ENCODE peak calls at places on chromosome 22, in nine cellular contexts. G is Panc1, J is GM12865, Q is AG04450, V is fibroblast of pulmonary artery, I is colonic mucosa, S is Caco-2, L is esophagus squamous epithelium, T is mammary epithelial cell. H is an unnamed sample.

GRCh38 chr22:50246242-50247175 is 1.7 kb upstream of the TUBGCP6 start:
- DNase-seq in G (no peak), J (no peak), Q (no peak), V (no peak), I (no peak), S (peak), L (no peak), T (no peak), H (no peak)

GRCh38 chr22:50260801-50261614 is 475 bp downstream of the MAPK12 start:
- DNase-seq in G (no peak), J (peak), Q (no peak), V (peak), I (no peak), S (peak), L (no peak), T (peak), H (peak)

GRCh38 chr22:49735411-49736311 is 92.0 kb downstream of the BRD1 start:
- DNase-seq in G (no peak), J (no peak), Q (no peak), V (peak), I (no peak), S (peak), L (no peak), T (no peak), H (peak)

GRCh38 chr22:19059481-19060278 is 62.5 kb downstream of the DGCR2 start:
- DNase-seq in G (no peak), J (no peak), Q (no peak), V (no peak), I (no peak), S (no peak), L (no peak), T (no peak), H (no peak)

GRCh38 chr22:44245438-44245837 is 64.7 kb downstream of the PARVG start:
- DNase-seq in G (no peak), J (no peak), Q (no peak), V (no peak), I (no peak), S (no peak), L (no peak), T (no peak), H (no peak)

GRCh38 chr22:39623603-39624500 is 53.3 kb downstream of the CACNA1I start:
- DNase-seq in G (no peak), J (no peak), Q (no peak), V (no peak), I (no peak), S (no peak), L (no peak), T (no peak), H (no peak)

GRCh38 chr22:41106122-41106968 is 14.0 kb downstream of the EP300 start:
- DNase-seq in G (no peak), J (no peak), Q (no peak), V (peak), I (no peak), S (no peak), L (no peak), T (peak), H (peak)

GRCh38 chr22:24414523-24414922 is 12.9 kb upstream of the ADORA2A start:
- DNase-seq in G (no peak), J (no peak), Q (no peak), V (no peak), I (no peak), S (no peak), L (no peak), T (no peak), H (no peak)

GRCh38 chr22:27639180-27640086 is 162.1 kb downstream of the MN1 start:
- DNase-seq in G (no peak), J (no peak), Q (no peak), V (no peak), I (no peak), S (no peak), L (no peak), T (no peak), H (no peak)

GRCh38 chr22:40014661-40015255 is 20.0 kb downstream of the FAM83F start:
- DNase-seq in G (no peak), J (no peak), Q (no peak), V (no peak), I (peak), S (peak), L (no peak), T (peak), H (no peak)

GRCh38 chr22:22884010-22884887 is 3.4 kb upstream of the IGLL5 start:
- DNase-seq in G (no peak), J (peak), Q (no peak), V (peak), I (peak), S (peak), L (no peak), T (peak), H (peak)

GRCh38 chr22:45224988-45225731 is 15.5 kb downstream of the KIAA0930 start:
- DNase-seq in G (no peak), J (no peak), Q (no peak), V (no peak), I (no peak), S (no peak), L (no peak), T (no peak), H (no peak)

GRCh38 chr22:44495629-44496028 is 2.4 kb downstream of the RTL6 start:
- DNase-seq in G (no peak), J (no peak), Q (no peak), V (no peak), I (no peak), S (no peak), L (no peak), T (no peak), H (no peak)

GRCh38 chr22:44369916-44370804 is 57.4 kb upstream of the SHISAL1 start:
- DNase-seq in G (no peak), J (no peak), Q (no peak), V (no peak), I (no peak), S (no peak), L (no peak), T (no peak), H (no peak)

GRCh38 chr22:50471962-50472361 is 2.9 kb downstream of the SBF1 start:
- DNase-seq in G (no peak), J (no peak), Q (no peak), V (no peak), I (no peak), S (no peak), L (no peak), T (no peak), H (no peak)

GRCh38 chr22:46754110-46754799 is 8.2 kb upstream of the TBC1D22A start:
- DNase-seq in G (peak), J (peak), Q (peak), V (peak), I (peak), S (no peak), L (peak), T (peak), H (peak)
- TF ChIP-seq CTCF in G (no peak), J (no peak), Q (no peak), V (no peak), I (no peak), S (no peak), L (no peak), T (no peak), H (no peak)

GRCh38 chr22:38260760-38261477 is 11.9 kb downstream of the TMEM184B start:
- DNase-seq in G (no peak), J (no peak), Q (no peak), V (no peak), I (no peak), S (no peak), L (no peak), T (no peak), H (no peak)
- TF ChIP-seq CTCF in G (no peak), J (peak), Q (peak), V (peak), I (no peak), S (no peak), L (no peak), T (no peak), H (no peak)

GRCh38 chr22:17106161-17106784 is 14.9 kb downstream of the TMEM121B start:
- DNase-seq in G (no peak), J (no peak), Q (no peak), V (no peak), I (no peak), S (no peak), L (no peak), T (no peak), H (no peak)
- TF ChIP-seq CTCF in G (no peak), J (no peak), Q (no peak), V (no peak), I (no peak), S (peak), L (no peak), T (no peak), H (peak)

GRCh38 chr22:42880815-42881214 is 23.7 kb upstream of the ARFGAP3 start:
- DNase-seq in G (no peak), J (no peak), Q (no peak), V (no peak), I (no peak), S (no peak), L (no peak), T (no peak), H (no peak)
- TF ChIP-seq CTCF in G (no peak), J (peak), Q (peak), V (peak), I (no peak), S (no peak), L (no peak), T (no peak), H (no peak)

DNA sequence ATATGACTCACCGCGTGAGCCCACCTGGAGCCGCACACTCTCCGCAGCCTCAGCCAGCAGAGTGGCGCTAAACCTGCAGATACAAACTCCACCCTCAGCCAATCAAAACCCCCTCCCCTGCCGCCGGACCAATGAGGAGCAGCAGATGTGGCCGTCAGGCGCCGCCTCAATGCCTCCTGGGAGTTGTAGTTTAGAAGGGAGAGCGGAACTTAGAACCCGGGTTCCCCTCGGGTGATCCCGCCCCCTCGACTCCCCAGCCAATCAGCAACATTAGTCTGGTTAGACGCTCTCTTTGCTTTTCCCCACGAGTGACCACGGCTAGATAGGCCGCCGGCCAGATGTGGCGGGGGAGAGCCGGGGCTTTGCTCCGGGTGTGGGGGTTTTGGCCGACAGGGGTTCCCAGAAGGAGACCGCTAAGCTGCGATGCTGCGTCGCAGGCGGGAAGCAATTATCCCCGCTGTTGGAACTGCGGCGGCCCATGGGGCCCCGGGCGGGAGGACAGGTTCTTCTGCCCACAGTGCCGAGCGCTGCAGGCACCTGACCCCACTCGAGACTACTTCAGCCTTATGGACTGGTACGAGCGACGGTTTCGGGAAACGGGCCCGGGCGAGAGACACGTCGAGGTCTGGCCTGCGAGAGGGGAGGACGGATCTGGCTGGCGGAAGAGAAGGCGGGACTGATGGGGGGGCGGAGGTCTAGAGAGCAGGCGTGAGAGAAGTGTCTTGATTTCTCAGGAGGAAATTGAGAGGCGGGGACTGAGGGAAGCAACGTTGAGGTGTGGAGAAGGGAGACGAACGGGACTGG is at the start of the genes CHEK2 and HSCB:
- DNase-seq in G (peak), J (peak), Q (peak), V (peak), I (peak), S (peak), L (peak), T (peak), H (peak)
- TF ChIP-seq CTCF in G (no peak), J (no peak), Q (peak), V (no peak), I (no peak), S (peak), L (peak), T (no peak), H (no peak)

GRCh38 chr22:43090130-43090789 is 1.1 kb upstream of the TTLL1 start:
- DNase-seq in G (peak), J (peak), Q (no peak), V (peak), I (peak), S (peak), L (no peak), T (peak), H (peak)

GRCh38 chr22:43094551-43094950 is 5.4 kb upstream of the TTLL1 start:
- DNase-seq in G (no peak), J (no peak), Q (no peak), V (no peak), I (no peak), S (no peak), L (no peak), T (no peak), H (no peak)

GRCh38 chr22:43092085-43092484 is 2.9 kb upstream of the TTLL1 start:
- DNase-seq in G (no peak), J (no peak), Q (no peak), V (no peak), I (no peak), S (no peak), L (no peak), T (no peak), H (no peak)

GRCh38 chr22:43096420-43096819 is 7.2 kb upstream of the TTLL1 start:
- DNase-seq in G (no peak), J (no peak), Q (no peak), V (no peak), I (no peak), S (no peak), L (no peak), T (no peak), H (no peak)

DNA sequence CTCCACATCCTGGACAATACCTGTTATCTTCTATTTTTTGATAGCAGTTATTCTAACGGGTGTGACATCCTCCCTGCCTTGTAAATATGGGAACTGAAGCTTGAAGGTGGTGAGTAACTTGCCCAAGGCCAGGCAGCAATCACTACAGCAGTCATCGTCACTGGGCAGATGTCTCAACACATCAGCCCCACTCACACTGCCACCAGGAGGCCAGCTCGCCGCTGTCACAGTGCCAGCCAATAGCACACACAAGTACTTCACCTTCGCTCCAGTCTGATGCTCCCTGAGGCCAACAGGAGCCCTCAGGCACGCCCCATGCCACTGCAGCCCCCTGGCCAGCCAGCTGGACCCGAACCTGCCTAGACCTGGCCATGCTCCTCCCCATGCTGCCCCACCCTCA is 4.9 kb upstream of the TTLL1 start:
- DNase-seq in G (no peak), J (peak), Q (no peak), V (peak), I (peak), S (no peak), L (no peak), T (peak), H (no peak)
- TF ChIP-seq CTCF in G (no peak), J (peak), Q (no peak), V (no peak), I (no peak), S (no peak), L (no peak), T (no peak), H (no peak)

DNA sequence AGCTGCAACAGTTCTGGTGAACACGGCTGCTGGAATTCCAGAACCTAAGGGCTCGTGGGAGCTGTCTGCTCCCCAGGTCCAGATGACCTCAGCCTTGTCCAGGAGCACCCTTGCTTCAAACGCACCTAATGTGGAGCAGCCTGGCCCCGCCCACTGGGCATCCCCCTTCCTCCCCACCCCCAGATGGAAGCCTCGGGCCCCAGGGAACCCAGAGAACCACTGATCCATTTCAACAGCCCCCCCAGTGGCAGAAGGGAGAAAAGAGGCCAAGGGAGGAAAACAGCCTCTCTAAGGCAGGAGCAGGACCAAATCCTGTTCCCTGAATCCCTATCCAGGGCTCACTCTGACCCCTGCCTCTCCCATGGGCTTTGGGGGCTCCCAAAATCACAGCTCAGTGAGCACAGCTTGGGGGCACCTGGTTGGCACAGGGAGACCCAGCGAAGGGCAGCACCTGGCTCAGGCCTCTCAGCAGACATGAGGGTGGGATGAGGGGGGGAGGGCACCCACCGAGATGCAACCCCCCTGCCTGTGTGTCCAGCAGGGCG is 1.2 kb downstream of the CYTH4 start:
- DNase-seq in G (no peak), J (no peak), Q (no peak), V (no peak), I (peak), S (peak), L (no peak), T (no peak), H (peak)
- TF ChIP-seq CTCF in G (peak), J (no peak), Q (peak), V (peak), I (no peak), S (peak), L (no peak), T (no peak), H (no peak)

GRCh38 chr22:16967453-16968217 is 40.4 kb downstream of the GAB4 start:
- DNase-seq in G (no peak), J (no peak), Q (no peak), V (no peak), I (no peak), S (no peak), L (no peak), T (no peak), H (no peak)
- TF ChIP-seq CTCF in G (no peak), J (no peak), Q (no peak), V (no peak), I (no peak), S (no peak), L (no peak), T (no peak), H (no peak)

H was measured in activated CD8-positive, alpha-beta T cell treated with anti-CD3 and anti-CD28 coated beads for 36 hours.